ENCODE peak calls at places on chromosomes 16 and 17, in four cellular contexts. K is T-cell, W is midbrain, G is T47D. A is an unnamed sample.

GRCh38 chr16:8760021-8760420 is 37.4 kb downstream of the TMEM186 start:
- DNase-seq in W (no peak), K (no peak), G (no peak), A (no peak)

GRCh38 chr16:77236063-77236511 is 36.9 kb downstream of the SYCE1L start:
- DNase-seq in W (peak; percentile 92), G (peak; percentile 55), K (peak; percentile 85), A (peak; percentile 82)

GRCh38 chr16:48049832-48050231 is 106.0 kb downstream of the ABCC12 start:
- DNase-seq in G (no peak), W (no peak), K (no peak), A (no peak)

GRCh38 chr17:7266784-7267183 is 4.5 kb upstream of the CLDN7 start:
- DNase-seq in G (no peak), K (no peak), W (no peak), A (no peak)

GRCh38 chr17:77907497-77908120 is 50.9 kb upstream of the TNRC6C start:
- DNase-seq in G (no peak), K (no peak), W (no peak), A (no peak)

GRCh38 chr17:42779942-42780815 is at the start of gene WNK4:
- DNase-seq in K (no peak), G (no peak), W (no peak), A (no peak)

GRCh38 chr16:68450741-68451140 is 2.4 kb upstream of the SMPD3 start:
- DNase-seq in K (no peak), W (no peak), G (no peak), A (no peak)

GRCh38 chr17:51342257-51342656 is 81.9 kb downstream of the UTP18 start:
- DNase-seq in G (no peak), K (no peak), W (no peak), A (no peak)

GRCh38 chr17:55606431-55606830 is 95.2 kb upstream of the SMIM36 start:
- DNase-seq in K (no peak), G (no peak), W (no peak), A (no peak)

GRCh38 chr16:19822534-19822933 is 62.1 kb downstream of the GPRC5B start:
- DNase-seq in K (no peak), W (no peak), G (no peak), A (no peak)

GRCh38 chr17:45377401-45377800 is 55.3 kb downstream of the ARHGAP27 start:
- DNase-seq in G (no peak), W (no peak), K (no peak), A (no peak)

GRCh38 chr17:32158870-32159585 is 16.7 kb downstream of the RHOT1 start:
- DNase-seq in W (peak; percentile 55), K (no peak), G (no peak), A (peak; percentile 69)

GRCh38 chr17:81832608-81833159 is 407 bp downstream of the MCRIP1 start:
- DNase-seq in G (no peak), W (no peak), K (peak; percentile 24), A (no peak)

GRCh38 chr17:37614391-37614790 is 5.2 kb upstream of the SYNRG start:
- DNase-seq in G (no peak), K (no peak), W (no peak), A (no peak)

GRCh38 chr17:55149485-55149884 is 115.3 kb upstream of the HLF start:
- DNase-seq in W (no peak), G (no peak), K (no peak), A (no peak)

GRCh38 chr17:78915872-78916632 is 9.1 kb downstream of the TIMP2 start:
- DNase-seq in W (peak; percentile 31), K (peak; percentile 27), G (no peak), A (no peak)

GRCh38 chr17:67276075-67276474 is 31.1 kb upstream of the HELZ start:
- DNase-seq in W (no peak), K (no peak), G (no peak), A (no peak)

GRCh38 chr16:11484691-11485258 is 101.9 kb downstream of the LITAF start:
- DNase-seq in W (no peak), G (no peak), K (no peak), A (no peak)

GRCh38 chr16:84950906-84951305 is 60.4 kb downstream of the ZDHHC7 start:
- DNase-seq in W (no peak), K (peak; percentile 21), G (no peak), A (no peak)

GRCh38 chr16:57273359-57273758 is 11.1 kb downstream of the PLLP start:
- DNase-seq in K (no peak), G (no peak), W (no peak), A (no peak)

GRCh38 chr17:55845385-55845784 is 94.5 kb downstream of the PCTP start:
- DNase-seq in G (no peak), K (peak; percentile 3), W (peak; percentile 15), A (peak; percentile 10)

GRCh38 chr17:44557653-44558285 is 485 bp downstream of the FZD2 start:
- DNase-seq in W (no peak), G (no peak), K (peak; percentile 35), A (no peak)

GRCh38 chr16:31704138-31704537 is 169.5 kb upstream of the ZNF267 start:
- DNase-seq in K (no peak), W (no peak), G (no peak), A (no peak)

GRCh38 chr17:74840500-74840899 is 19.2 kb downstream of the GRIN2C start:
- DNase-seq in K (no peak), W (no peak), G (no peak), A (no peak)

GRCh38 chr16:24838554-24839266 is 7.1 kb upstream of the SLC5A11 start:
- DNase-seq in G (no peak), K (no peak), W (peak; percentile 84), A (peak; percentile 93)

GRCh38 chr16:88975511-88976061 is 1.4 kb downstream of the CBFA2T3 start:
- DNase-seq in W (no peak), K (no peak), G (no peak), A (no peak)

GRCh38 chr16:55433030-55433429 is 46.0 kb upstream of the MMP2 start:
- DNase-seq in W (no peak), K (no peak), G (no peak), A (no peak)

GRCh38 chr16:70161350-70161749 is 12.2 kb upstream of the CLEC18C start:
- DNase-seq in W (no peak), K (no peak), G (no peak), A (no peak)

GRCh38 chr17:10804546-10804945 is 647 bp upstream of the TMEM238L start:
- DNase-seq in K (no peak), G (no peak), W (no peak), A (no peak)